ENCODE peak calls at places on chromosomes 6 and 20, in four cellular contexts. C, I, H and Z are unnamed samples.

GRCh38 chr6:111858347-111858746 is 14.9 kb downstream of the FYN start:
- DNase-seq in C (no peak), I (no peak), H (no peak), Z (no peak)

GRCh38 chr20:1173698-1174097 is 11.1 kb downstream of the TMEM74B start:
- DNase-seq in C (no peak), I (no peak), H (no peak), Z (no peak)

GRCh38 chr6:49662231-49662876 is 25.7 kb upstream of the RHAG start:
- DNase-seq in C (no peak), I (no peak), H (no peak), Z (no peak)

GRCh38 chr20:31570735-31571617 is 34.1 kb upstream of the ID1 start:
- DNase-seq in C (no peak), I (no peak), H (no peak), Z (no peak)

GRCh38 chr6:26295691-26296555 is 69.1 kb upstream of the BTN3A2 start:
- DNase-seq in C (no peak), I (peak; percentile 72), H (no peak), Z (peak; percentile 76)

GRCh38 chr6:7104752-7105151 is 3.0 kb upstream of the RREB1 start:
- DNase-seq in C (no peak), I (no peak), H (no peak), Z (no peak)

GRCh38 chr6:32244946-32245398 is 21.1 kb upstream of the NOTCH4 start:
- DNase-seq in C (peak; percentile 64), I (peak; percentile 30), H (peak; percentile 91), Z (peak; percentile 40)

GRCh38 chr6:50602191-50602810 is 111.0 kb upstream of the TFAP2D start:
- DNase-seq in C (no peak), I (no peak), H (peak; percentile 9), Z (peak; percentile 0)

GRCh38 chr20:57392512-57393271 is 1.5 kb downstream of the RBM38 start:
- DNase-seq in C (peak; percentile 46), I (no peak), H (no peak), Z (no peak)

GRCh38 chr20:10313215-10313614 is 94.6 kb downstream of the SNAP25 start:
- DNase-seq in C (no peak), I (no peak), H (no peak), Z (no peak)

GRCh38 chr6:168367285-168367720 is 47.7 kb upstream of the DACT2 start:
- DNase-seq in C (no peak), I (no peak), H (no peak), Z (no peak)

GRCh38 chr6:4774715-4775590 is 1.3 kb upstream of the CDYL start:
- DNase-seq in C (peak; percentile 27), I (no peak), H (no peak), Z (no peak)

GRCh38 chr6:45803071-45803470 is 212.6 kb downstream of the CLIC5 start:
- DNase-seq in C (no peak), I (no peak), H (no peak), Z (no peak)

GRCh38 chr6:152879681-152880080 is 103.2 kb downstream of the FBXO5 start:
- DNase-seq in C (no peak), I (no peak), H (no peak), Z (no peak)

GRCh38 chr20:2595076-2595475 is 57.4 kb upstream of the NOP56 start:
- DNase-seq in C (no peak), I (no peak), H (no peak), Z (no peak)

GRCh38 chr6:135451617-135452190 is 45.8 kb downstream of the AHI1 start:
- DNase-seq in C (no peak), I (no peak), H (peak; percentile 22), Z (no peak)

GRCh38 chr6:168371185-168371584 is 51.6 kb upstream of the DACT2 start:
- DNase-seq in C (no peak), I (no peak), H (no peak), Z (no peak)

GRCh38 chr6:90446164-90446563 is 140.7 kb downstream of the MAP3K7 start:
- DNase-seq in C (no peak), I (no peak), H (no peak), Z (no peak)

GRCh38 chr20:46160661-46161060 is 42.5 kb downstream of the CD40 start:
- DNase-seq in C (no peak), I (no peak), H (no peak), Z (no peak)

GRCh38 chr6:142372348-142372747 is 70.5 kb downstream of the ADGRG6 start:
- DNase-seq in C (no peak), I (no peak), H (no peak), Z (no peak)